ENCODE peak calls at places on chromosomes 5 and 9, in five cellular contexts. L is activated CD4-positive, alpha-beta memory T cell treated with anti-CD3 and anti-CD28 coated beads for 36 hours; T is endothelial cell of umbilical vein; I is T-helper 2 cell; K is NCI-H82. U is an unnamed sample.

GRCh38 chr9:110588296-110588695 is 8.8 kb upstream of the SVEP1 start:
- DNase-seq in L (no peak), T (no peak), I (no peak), K (no peak), U (no peak)

GRCh38 chr5:168670881-168671575 is 91.9 kb upstream of the PANK3 start:
- DNase-seq in L (no peak), T (no peak), I (no peak), K (peak), U (no peak)

GRCh38 chr5:150428106-150428876 is 15.6 kb upstream of the CD74 start:
- DNase-seq in L (no peak), T (peak), I (no peak), K (no peak), U (peak)

GRCh38 chr9:27880640-27881039 is 307.4 kb upstream of the C9orf72 start:
- DNase-seq in L (no peak), T (no peak), I (no peak), K (no peak), U (no peak)

GRCh38 chr5:131169810-131170539 is 769 bp upstream of the LYRM7 start:
- DNase-seq in L (no peak), T (no peak), I (no peak), K (no peak), U (no peak)

GRCh38 chr5:119410448-119411170 is 41.7 kb upstream of the HSD17B4 start:
- DNase-seq in L (peak), T (no peak), I (no peak), K (no peak), U (no peak)

GRCh38 chr5:147234825-147235635 is at the start of gene STK32A:
- DNase-seq in L (no peak), T (peak), I (no peak), K (peak), U (peak)

GRCh38 chr5:172835246-172836030 is 1.4 kb downstream of the ERGIC1 start:
- DNase-seq in L (no peak), T (no peak), I (no peak), K (no peak), U (no peak)

GRCh38 chr5:176995896-176996767 is 10.4 kb downstream of the UIMC1 start:
- DNase-seq in L (no peak), T (peak), I (peak), K (no peak), U (peak)

GRCh38 chr9:11356101-11356500 is 743.3 kb upstream of the PTPRD start:
- DNase-seq in L (no peak), T (peak), I (no peak), K (no peak), U (no peak)

GRCh38 chr9:95341262-95342011 is 23.9 kb upstream of the FANCC start:
- DNase-seq in L (no peak), T (peak), I (no peak), K (no peak), U (peak)

GRCh38 chr5:74408150-74409043 is 232.1 kb downstream of the ENC1 start:
- DNase-seq in L (no peak), T (peak), I (no peak), K (no peak), U (no peak)

GRCh38 chr9:86529496-86530275 is 175.5 kb upstream of the TUT7 start:
- DNase-seq in L (no peak), T (no peak), I (no peak), K (no peak), U (peak)

GRCh38 chr5:96074460-96075254 is 113.0 kb upstream of the ELL2 start:
- DNase-seq in L (no peak), T (peak), I (no peak), K (no peak), U (peak)

GRCh38 chr5:173232499-173233346 is 2.3 kb downstream of the NKX2-5 start:
- DNase-seq in L (no peak), T (no peak), I (peak), K (no peak), U (no peak)

GRCh38 chr5:6660704-6661103 is 27.5 kb downstream of the SRD5A1 start:
- DNase-seq in L (no peak), T (no peak), I (no peak), K (no peak), U (no peak)

GRCh38 chr5:75048457-75048953 is 3.9 kb downstream of the GCNT4 start:
- DNase-seq in L (no peak), T (no peak), I (peak), K (no peak), U (peak)

GRCh38 chr9:33044677-33045282 is 19.7 kb downstream of the DNAJA1 start:
- DNase-seq in L (no peak), T (no peak), I (no peak), K (peak), U (peak)

GRCh38 chr5:179605026-179605833 is 18.2 kb downstream of the HNRNPH1 start:
- DNase-seq in L (no peak), T (no peak), I (no peak), K (no peak), U (no peak)

GRCh38 chr5:113093561-113093960 is 117.0 kb downstream of the DCP2 start:
- DNase-seq in L (no peak), T (no peak), I (no peak), K (no peak), U (peak)

U was measured in M059J.